ENCODE peak calls at places on chromosomes 16 and 17, in ten cellular contexts. One of them, this sample, is unnamed.

GRCh38 chr17:38324141-38324540 is 19.6 kb downstream of the GPR179 start:
- DNase-seq in fibroblast of the conjunctiva: no peak
- DNase-seq in GDM1: no peak
- DNase-seq in C1 segment of cervical spinal cord: no peak
- DNase-seq in AG09319: no peak
- DNase-seq in activated CD8-positive, alpha-beta memory T cell treated with anti-CD3 and anti-CD28 coated beads, Interleukin-2, amount 10 ng/mL, durations not matched to agents 7 days and 5 days: no peak
- DNase-seq in cardiac muscle cell: no peak
- DNase-seq in A172: no peak
- DNase-seq in CD4-positive, alpha-beta memory T cell: no peak
- DNase-seq in GM06990: no peak
- DNase-seq in this sample: no peak

GRCh38 chr16:30724641-30725464 is 23.4 kb upstream of the PHKG2 start:
- DNase-seq in fibroblast of the conjunctiva: no peak
- DNase-seq in GDM1: peak; percentile 13
- DNase-seq in C1 segment of cervical spinal cord: peak; percentile 17
- DNase-seq in AG09319: no peak
- DNase-seq in activated CD8-positive, alpha-beta memory T cell treated with anti-CD3 and anti-CD28 coated beads, Interleukin-2, amount 10 ng/mL, durations not matched to agents 7 days and 5 days: no peak
- DNase-seq in cardiac muscle cell: no peak
- DNase-seq in A172: no peak
- DNase-seq in CD4-positive, alpha-beta memory T cell: no peak
- DNase-seq in GM06990: no peak
- DNase-seq in this sample: no peak

GRCh38 chr17:7296189-7296861 is 1.9 kb upstream of the YBX2 start:
- DNase-seq in fibroblast of the conjunctiva: peak; percentile 54
- DNase-seq in GDM1: peak; percentile 66
- DNase-seq in C1 segment of cervical spinal cord: peak; percentile 29
- DNase-seq in AG09319: no peak
- DNase-seq in activated CD8-positive, alpha-beta memory T cell treated with anti-CD3 and anti-CD28 coated beads, Interleukin-2, amount 10 ng/mL, durations not matched to agents 7 days and 5 days: peak; percentile 71
- DNase-seq in cardiac muscle cell: peak; percentile 92
- DNase-seq in A172: peak; percentile 72
- DNase-seq in CD4-positive, alpha-beta memory T cell: peak; percentile 41
- DNase-seq in GM06990: peak; percentile 84
- DNase-seq in this sample: peak; percentile 49

GRCh38 chr17:45775148-45775547 is 9.0 kb upstream of the CRHR1 start:
- DNase-seq in fibroblast of the conjunctiva: no peak
- DNase-seq in GDM1: no peak
- DNase-seq in C1 segment of cervical spinal cord: no peak
- DNase-seq in AG09319: no peak
- DNase-seq in activated CD8-positive, alpha-beta memory T cell treated with anti-CD3 and anti-CD28 coated beads, Interleukin-2, amount 10 ng/mL, durations not matched to agents 7 days and 5 days: no peak
- DNase-seq in cardiac muscle cell: no peak
- DNase-seq in A172: peak; percentile 18
- DNase-seq in CD4-positive, alpha-beta memory T cell: no peak
- DNase-seq in GM06990: no peak
- DNase-seq in this sample: no peak

GRCh38 chr17:6387858-6388257 is 47.1 kb downstream of the AIPL1 start:
- DNase-seq in fibroblast of the conjunctiva: no peak
- DNase-seq in GDM1: no peak
- DNase-seq in C1 segment of cervical spinal cord: no peak
- DNase-seq in AG09319: no peak
- DNase-seq in activated CD8-positive, alpha-beta memory T cell treated with anti-CD3 and anti-CD28 coated beads, Interleukin-2, amount 10 ng/mL, durations not matched to agents 7 days and 5 days: no peak
- DNase-seq in cardiac muscle cell: no peak
- DNase-seq in A172: no peak
- DNase-seq in CD4-positive, alpha-beta memory T cell: no peak
- DNase-seq in GM06990: no peak
- DNase-seq in this sample: no peak

GRCh38 chr16:54363760-54364159 is 77.2 kb upstream of the IRX3 start:
- DNase-seq in fibroblast of the conjunctiva: no peak
- DNase-seq in GDM1: no peak
- DNase-seq in C1 segment of cervical spinal cord: no peak
- DNase-seq in AG09319: no peak
- DNase-seq in activated CD8-positive, alpha-beta memory T cell treated with anti-CD3 and anti-CD28 coated beads, Interleukin-2, amount 10 ng/mL, durations not matched to agents 7 days and 5 days: no peak
- DNase-seq in cardiac muscle cell: no peak
- DNase-seq in A172: no peak
- DNase-seq in CD4-positive, alpha-beta memory T cell: no peak
- DNase-seq in GM06990: no peak
- DNase-seq in this sample: no peak

GRCh38 chr17:28950752-28951427 is 428 bp downstream of the PHF12 start:
- DNase-seq in fibroblast of the conjunctiva: no peak
- DNase-seq in GDM1: no peak
- DNase-seq in C1 segment of cervical spinal cord: no peak
- DNase-seq in AG09319: no peak
- DNase-seq in activated CD8-positive, alpha-beta memory T cell treated with anti-CD3 and anti-CD28 coated beads, Interleukin-2, amount 10 ng/mL, durations not matched to agents 7 days and 5 days: no peak
- DNase-seq in cardiac muscle cell: no peak
- DNase-seq in A172: no peak
- DNase-seq in CD4-positive, alpha-beta memory T cell: no peak
- DNase-seq in GM06990: no peak
- DNase-seq in this sample: no peak

GRCh38 chr17:28623696-28624095 is 9.7 kb upstream of the RSKR start:
- DNase-seq in fibroblast of the conjunctiva: no peak
- DNase-seq in GDM1: no peak
- DNase-seq in C1 segment of cervical spinal cord: no peak
- DNase-seq in AG09319: no peak
- DNase-seq in activated CD8-positive, alpha-beta memory T cell treated with anti-CD3 and anti-CD28 coated beads, Interleukin-2, amount 10 ng/mL, durations not matched to agents 7 days and 5 days: no peak
- DNase-seq in cardiac muscle cell: no peak
- DNase-seq in A172: no peak
- DNase-seq in CD4-positive, alpha-beta memory T cell: no peak
- DNase-seq in GM06990: no peak
- DNase-seq in this sample: no peak

GRCh38 chr16:4420703-4421102 is 4.3 kb upstream of the CORO7 start:
- DNase-seq in fibroblast of the conjunctiva: no peak
- DNase-seq in GDM1: no peak
- DNase-seq in C1 segment of cervical spinal cord: no peak
- DNase-seq in AG09319: no peak
- DNase-seq in activated CD8-positive, alpha-beta memory T cell treated with anti-CD3 and anti-CD28 coated beads, Interleukin-2, amount 10 ng/mL, durations not matched to agents 7 days and 5 days: no peak
- DNase-seq in cardiac muscle cell: no peak
- DNase-seq in A172: no peak
- DNase-seq in CD4-positive, alpha-beta memory T cell: no peak
- DNase-seq in GM06990: no peak
- DNase-seq in this sample: no peak